ENCODE peak calls at places on chromosome 6, in seven cellular contexts. X, M, A, S, N, Q and P are unnamed samples.

GRCh38 chr6:123808556-123808955 is 4.9 kb downstream of the NKAIN2 start:
- DNase-seq in X (no peak), M (no peak), A (peak; percentile 47), S (no peak), N (no peak), Q (peak; percentile 3), P (no peak)

GRCh38 chr6:29631860-29632731 is 887 bp downstream of the GABBR1 start:
- DNase-seq in X (peak; percentile 59), M (peak; percentile 75), A (peak; percentile 50), S (peak; percentile 61), N (peak; percentile 24), Q (peak; percentile 61), P (peak; percentile 60)

GRCh38 chr6:43873806-43874714 is 104.0 kb downstream of the VEGFA start:
- DNase-seq in X (no peak), M (peak; percentile 44), A (no peak), S (no peak), N (no peak), Q (no peak), P (no peak)

GRCh38 chr6:46410330-46410953 is 80.8 kb downstream of the RCAN2 start:
- DNase-seq in X (peak; percentile 29), M (no peak), A (peak; percentile 65), S (no peak), N (no peak), Q (peak; percentile 53), P (no peak)

GRCh38 chr6:159934181-159934580 is 34.7 kb upstream of the IGF2R start:
- DNase-seq in X (no peak), M (no peak), A (no peak), S (no peak), N (no peak), Q (no peak), P (no peak)

GRCh38 chr6:15248451-15249370 is 2.8 kb downstream of the JARID2 start:
- DNase-seq in X (peak; percentile 91), M (peak; percentile 92), A (peak; percentile 62), S (peak; percentile 98), N (peak; percentile 96), Q (peak; percentile 96), P (peak; percentile 96)

GRCh38 chr6:107819976-107820551 is 4.0 kb downstream of the SCML4 start:
- DNase-seq in X (no peak), M (no peak), A (peak; percentile 0), S (peak; percentile 33), N (peak; percentile 35), Q (no peak), P (peak; percentile 46)

GRCh38 chr6:79737172-79737571 is 106.0 kb downstream of the SH3BGRL2 start:
- DNase-seq in X (no peak), M (no peak), A (peak; percentile 23), S (no peak), N (no peak), Q (no peak), P (no peak)

GRCh38 chr6:89640804-89641203 is 2.3 kb upstream of the LYRM2 start:
- DNase-seq in X (no peak), M (no peak), A (no peak), S (no peak), N (no peak), Q (peak; percentile 56), P (no peak)

GRCh38 chr6:42320762-42321161 is 103.1 kb upstream of the MRPS10 start:
- DNase-seq in X (no peak), M (no peak), A (no peak), S (no peak), N (no peak), Q (peak; percentile 68), P (no peak)